ENCODE peak calls at places on chromosomes 13 and 19, in four cellular contexts. One of them, this sample, is unnamed.
A peak's percentile ranks its signal among the peaks of the same experiment; 100 is the strongest.

GRCh38 chr13:44818428-44818827 is 170.8 kb downstream of the NUFIP1 start:
- DNase-seq in heart right ventricle: no peak
- DNase-seq in lung: no peak
- DNase-seq in suprapubic skin: no peak
- DNase-seq in this sample: no peak

GRCh38 chr19:45467115-45467455 is 711 bp upstream of the FOSB start:
- DNase-seq in heart right ventricle: no peak
- DNase-seq in lung: no peak
- DNase-seq in suprapubic skin: no peak
- DNase-seq in this sample: no peak

GRCh38 chr19:9793051-9793591 is 24.6 kb upstream of the ZNF846 start:
- DNase-seq in heart right ventricle: peak; percentile 55
- DNase-seq in lung: no peak
- DNase-seq in suprapubic skin: peak; percentile 88
- DNase-seq in this sample: no peak

GRCh38 chr13:27641711-27642502 is 20.2 kb downstream of the POLR1D start:
- DNase-seq in heart right ventricle: no peak
- DNase-seq in lung: no peak
- DNase-seq in suprapubic skin: no peak
- DNase-seq in this sample: no peak

GRCh38 chr19:33868821-33869412 is 72.2 kb downstream of the KCTD15 start:
- DNase-seq in heart right ventricle: peak; percentile 41
- DNase-seq in lung: no peak
- DNase-seq in suprapubic skin: no peak
- DNase-seq in this sample: peak; percentile 24

GRCh38 chr13:31154939-31155338 is 6.8 kb downstream of the HSPH1 start:
- DNase-seq in heart right ventricle: no peak
- DNase-seq in lung: no peak
- DNase-seq in suprapubic skin: no peak
- DNase-seq in this sample: no peak

GRCh38 chr19:35022460-35022859 is 7.8 kb upstream of the SCN1B start:
- DNase-seq in heart right ventricle: no peak
- DNase-seq in lung: no peak
- DNase-seq in suprapubic skin: no peak
- DNase-seq in this sample: no peak

GRCh38 chr19:7458675-7459074 is 30.2 kb downstream of the PEX11G start:
- DNase-seq in heart right ventricle: no peak
- DNase-seq in lung: no peak
- DNase-seq in suprapubic skin: no peak
- DNase-seq in this sample: no peak

GRCh38 chr13:64311112-64311511 is 2895.5 kb upstream of the PCDH20 start:
- DNase-seq in heart right ventricle: no peak
- DNase-seq in lung: no peak
- DNase-seq in suprapubic skin: no peak
- DNase-seq in this sample: no peak

GRCh38 chr13:113934576-113934975 is 39.3 kb downstream of the C13orf46 start:
- DNase-seq in heart right ventricle: no peak
- DNase-seq in lung: no peak
- DNase-seq in suprapubic skin: peak; percentile 67
- DNase-seq in this sample: peak; percentile 15

GRCh38 chr13:91349992-91350911 is 2.8 kb downstream of the MIR17HG start:
- DNase-seq in heart right ventricle: no peak
- DNase-seq in lung: no peak
- DNase-seq in suprapubic skin: no peak
- DNase-seq in this sample: no peak

GRCh38 chr19:40219721-40220276 is 1.6 kb upstream of the TTC9B start:
- DNase-seq in heart right ventricle: no peak
- DNase-seq in lung: no peak
- DNase-seq in suprapubic skin: no peak
- DNase-seq in this sample: no peak

GRCh38 chr13:30659980-30660379 is 42.3 kb downstream of the USPL1 start:
- DNase-seq in heart right ventricle: no peak
- DNase-seq in lung: no peak
- DNase-seq in suprapubic skin: no peak
- DNase-seq in this sample: no peak

GRCh38 chr19:1944916-1945561 is 4.1 kb downstream of the CSNK1G2 start:
- DNase-seq in heart right ventricle: no peak
- DNase-seq in lung: no peak
- DNase-seq in suprapubic skin: no peak
- DNase-seq in this sample: no peak

GRCh38 chr19:8305798-8306197 is 2.4 kb downstream of the CD320 start:
- DNase-seq in heart right ventricle: peak; percentile 3
- DNase-seq in lung: peak; percentile 17
- DNase-seq in suprapubic skin: peak; percentile 20
- DNase-seq in this sample: peak; percentile 10

GRCh38 chr19:7159105-7159933 is 89.8 kb downstream of the ZNF557 start:
- DNase-seq in heart right ventricle: peak; percentile 88
- DNase-seq in lung: no peak
- DNase-seq in suprapubic skin: no peak
- DNase-seq in this sample: peak; percentile 83

GRCh38 chr19:17993076-17993813 is 14.7 kb upstream of the ARRDC2 start:
- DNase-seq in heart right ventricle: no peak
- DNase-seq in lung: no peak
- DNase-seq in suprapubic skin: no peak
- DNase-seq in this sample: no peak

GRCh38 chr19:54319049-54319448 is 6.1 kb upstream of the LILRA5 start:
- DNase-seq in heart right ventricle: no peak
- DNase-seq in lung: no peak
- DNase-seq in suprapubic skin: no peak
- DNase-seq in this sample: no peak

GRCh38 chr19:43425567-43426392 is 11.1 kb downstream of the TEX101 start:
- DNase-seq in heart right ventricle: no peak
- DNase-seq in lung: no peak
- DNase-seq in suprapubic skin: no peak
- DNase-seq in this sample: no peak

GRCh38 chr13:89066868-89067466 is 1395.8 kb downstream of the SLITRK5 start:
- DNase-seq in heart right ventricle: no peak
- DNase-seq in lung: peak; percentile 31
- DNase-seq in suprapubic skin: no peak
- DNase-seq in this sample: no peak

GRCh38 chr19:8109890-8110662 is 39.3 kb downstream of the FBN3 start:
- DNase-seq in heart right ventricle: no peak
- DNase-seq in lung: no peak
- DNase-seq in suprapubic skin: no peak
- DNase-seq in this sample: no peak

GRCh38 chr13:77535448-77535847 is at the start of gene SCEL:
- DNase-seq in heart right ventricle: no peak
- DNase-seq in lung: no peak
- DNase-seq in suprapubic skin: no peak
- DNase-seq in this sample: no peak

GRCh38 chr13:33450956-33451709 is 165.6 kb upstream of the STARD13 start:
- DNase-seq in heart right ventricle: no peak
- DNase-seq in lung: no peak
- DNase-seq in suprapubic skin: no peak
- DNase-seq in this sample: no peak

GRCh38 chr13:35672611-35673010 is 196.1 kb upstream of the MAB21L1 start:
- DNase-seq in heart right ventricle: no peak
- DNase-seq in lung: no peak
- DNase-seq in suprapubic skin: no peak
- DNase-seq in this sample: no peak

GRCh38 chr19:43439183-43440063 is 24.7 kb downstream of the TEX101 start:
- DNase-seq in heart right ventricle: peak; percentile 10
- DNase-seq in lung: no peak
- DNase-seq in suprapubic skin: no peak
- DNase-seq in this sample: no peak

GRCh38 chr19:42401365-42402303 is 11.5 kb upstream of the CNFN start:
- DNase-seq in heart right ventricle: peak; percentile 83
- DNase-seq in lung: peak; percentile 76
- DNase-seq in suprapubic skin: peak; percentile 91
- DNase-seq in this sample: peak; percentile 79

GRCh38 chr13:36358352-36358751 is 12.2 kb upstream of the SPART start:
- DNase-seq in heart right ventricle: no peak
- DNase-seq in lung: no peak
- DNase-seq in suprapubic skin: no peak
- DNase-seq in this sample: no peak

GRCh38 chr19:46269085-46269484 is 27.8 kb upstream of the HIF3A start:
- DNase-seq in heart right ventricle: no peak
- DNase-seq in lung: no peak
- DNase-seq in suprapubic skin: no peak
- DNase-seq in this sample: no peak

GRCh38 chr13:99969934-99970760 is 1.4 kb downstream of the ZIC5 start:
- DNase-seq in heart right ventricle: no peak
- DNase-seq in lung: no peak
- DNase-seq in suprapubic skin: no peak
- DNase-seq in this sample: no peak

GRCh38 chr13:99970761-99971575 is 599 bp downstream of the ZIC5 start:
- DNase-seq in heart right ventricle: no peak
- DNase-seq in lung: no peak
- DNase-seq in suprapubic skin: no peak
- DNase-seq in this sample: no peak

GRCh38 chr13:99973163-99973785 is 1.7 kb upstream of the ZIC5 start:
- DNase-seq in heart right ventricle: no peak
- DNase-seq in lung: no peak
- DNase-seq in suprapubic skin: no peak
- DNase-seq in this sample: no peak

GRCh38 chr13:99972190-99972731 is 694 bp upstream of the ZIC5 start:
- DNase-seq in heart right ventricle: no peak
- DNase-seq in lung: no peak
- DNase-seq in suprapubic skin: no peak
- DNase-seq in this sample: no peak

DNA sequence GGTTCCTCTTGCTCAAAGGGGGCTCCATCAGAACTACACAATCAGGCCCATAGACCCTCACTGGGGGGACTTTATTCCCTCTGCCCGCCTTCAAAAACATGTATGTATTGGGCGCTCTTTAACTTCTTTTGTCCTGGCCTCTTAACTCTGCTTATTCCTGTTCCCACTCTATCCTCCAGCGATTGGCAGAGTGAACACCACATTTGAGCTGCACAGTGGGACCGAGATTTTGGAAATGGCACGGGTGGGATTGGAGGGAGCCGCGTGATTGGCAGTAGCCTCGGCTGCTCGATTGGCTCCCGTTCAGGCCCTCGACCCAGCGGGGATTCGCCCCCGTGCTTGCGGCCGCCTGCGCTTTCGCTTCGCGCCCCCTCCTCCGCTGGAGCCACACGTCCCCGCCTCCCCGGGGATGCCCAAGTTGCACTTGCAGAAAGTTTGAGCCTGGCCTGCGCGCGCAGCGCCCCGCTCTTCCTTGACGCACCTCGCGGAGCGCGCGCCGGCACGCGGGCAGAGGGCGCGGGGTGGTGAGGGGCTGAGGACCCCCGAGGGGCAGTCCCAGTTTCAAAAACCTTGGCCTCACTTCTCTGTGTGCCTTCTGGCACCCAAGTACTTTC is at the start of gene ZIC5:
- DNase-seq in heart right ventricle: no peak
- DNase-seq in lung: no peak
- DNase-seq in suprapubic skin: no peak
- DNase-seq in this sample: no peak
- H3K4me3 ChIP-seq in heart right ventricle: peak within 1 kb of the TSS; percentile 22
- H3K4me3 ChIP-seq in lung: no peak within 1 kb of the TSS
- H3K4me3 ChIP-seq in suprapubic skin: peak within 1 kb of the TSS; percentile 47
- H3K4me3 ChIP-seq in this sample: no peak within 1 kb of the TSS

DNA sequence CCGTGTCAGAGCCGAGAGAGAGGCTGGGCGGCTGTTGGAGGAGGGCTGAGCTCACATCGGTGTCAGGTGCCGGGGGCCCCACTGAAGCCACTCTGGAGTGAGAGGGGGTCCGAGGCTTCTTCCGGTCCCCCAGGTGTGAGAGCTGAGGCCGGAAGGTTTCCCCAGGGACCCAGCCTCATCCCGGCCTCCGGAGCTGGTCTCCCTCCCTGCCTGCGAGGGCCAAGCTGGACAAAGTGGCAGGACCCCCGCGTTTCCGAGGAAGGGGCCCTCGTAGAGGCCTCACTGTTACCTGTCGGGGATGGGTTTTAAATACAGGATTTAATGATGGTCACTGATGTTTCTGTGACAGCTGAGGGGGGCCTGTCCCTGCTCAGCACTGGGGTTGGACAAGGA is 6.6 kb downstream of the HCN2 start:
- DNase-seq in heart right ventricle: no peak
- DNase-seq in lung: no peak
- DNase-seq in suprapubic skin: no peak
- DNase-seq in this sample: no peak
- H3K27me3 ChIP-seq in heart right ventricle: peaks cover 15% of the 10 kb centered on the region
- H3K27me3 ChIP-seq in lung: peaks cover 16% of the 10 kb centered on the region
- H3K27me3 ChIP-seq in suprapubic skin: peaks cover 42% of the 10 kb centered on the region
- H3K27me3 ChIP-seq in this sample: peaks cover 3% of the 10 kb centered on the region

GRCh38 chr13:75432045-75432444 is 49.9 kb downstream of the TBC1D4 start:
- DNase-seq in heart right ventricle: no peak
- DNase-seq in lung: no peak
- DNase-seq in suprapubic skin: no peak
- DNase-seq in this sample: no peak
- TF ChIP-seq CTCF in heart right ventricle: no peak
- TF ChIP-seq CTCF in lung: no peak
- TF ChIP-seq CTCF in suprapubic skin: no peak
- TF ChIP-seq CTCF in this sample: no peak

DNA sequence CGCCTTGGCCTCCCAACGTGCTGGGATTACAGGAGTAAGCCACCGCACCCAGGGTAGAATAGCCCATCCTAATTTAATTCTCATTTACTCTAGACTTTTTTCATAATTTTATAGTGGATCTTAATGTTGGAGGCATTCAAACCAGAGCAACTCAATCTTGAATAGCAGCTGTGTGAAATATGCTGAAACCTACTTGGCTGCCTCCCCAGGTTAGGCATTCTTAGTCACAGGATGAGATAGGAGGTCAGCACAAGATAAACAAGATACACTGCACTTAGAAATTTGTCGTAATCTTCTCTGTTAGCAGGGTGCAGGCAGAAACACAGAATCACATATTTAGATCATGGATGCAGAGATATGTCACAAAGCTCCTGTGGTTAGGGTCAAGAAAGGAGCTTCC is 2.7 kb upstream of the ZNF43 start:
- DNase-seq in heart right ventricle: no peak
- DNase-seq in lung: no peak
- DNase-seq in suprapubic skin: no peak
- DNase-seq in this sample: no peak
- H3K4me3 ChIP-seq in heart right ventricle: no peak overlapping the region
- H3K4me3 ChIP-seq in lung: no peak overlapping the region
- H3K4me3 ChIP-seq in suprapubic skin: no peak overlapping the region
- H3K4me3 ChIP-seq in this sample: no peak overlapping the region

GRCh38 chr13:23990443-23990842 is 93.1 kb upstream of the C1QTNF9B start:
- DNase-seq in heart right ventricle: no peak
- DNase-seq in lung: no peak
- DNase-seq in suprapubic skin: no peak
- DNase-seq in this sample: no peak

GRCh38 chr13:23995283-23996073 is 98.2 kb upstream of the C1QTNF9B start:
- DNase-seq in heart right ventricle: peak; percentile 51
- DNase-seq in lung: no peak
- DNase-seq in suprapubic skin: no peak
- DNase-seq in this sample: no peak

GRCh38 chr13:23991119-23991518 is 93.8 kb upstream of the C1QTNF9B start:
- DNase-seq in heart right ventricle: no peak
- DNase-seq in lung: no peak
- DNase-seq in suprapubic skin: no peak
- DNase-seq in this sample: no peak

GRCh38 chr13:23993439-23993980 is 96.2 kb upstream of the C1QTNF9B start:
- DNase-seq in heart right ventricle: no peak
- DNase-seq in lung: no peak
- DNase-seq in suprapubic skin: no peak
- DNase-seq in this sample: no peak

GRCh38 chr13:23992722-23993438 is 95.6 kb upstream of the C1QTNF9B start:
- DNase-seq in heart right ventricle: no peak
- DNase-seq in lung: no peak
- DNase-seq in suprapubic skin: no peak
- DNase-seq in this sample: no peak
- H3K27me3 ChIP-seq in heart right ventricle: no peaks in the 10 kb centered on the region
- H3K27me3 ChIP-seq in lung: no peaks in the 10 kb centered on the region
- H3K27me3 ChIP-seq in suprapubic skin: no peaks in the 10 kb centered on the region
- H3K27me3 ChIP-seq in this sample: no peaks in the 10 kb centered on the region